ENCODE peak calls at places on chromosome 5, in six cellular contexts. N, Z, I, V, X and L are unnamed samples.

GRCh38 chr5:159286420-159287035 is 23.4 kb downstream of the UBLCP1 start:
- DNase-seq in Z (no peak), N (no peak), V (no peak), I (no peak), X (no peak), L (no peak)

GRCh38 chr5:176994460-176995121 is 12.0 kb downstream of the UIMC1 start:
- DNase-seq in Z (no peak), N (peak), X (peak), I (peak), V (no peak), L (no peak)

GRCh38 chr5:53882637-53883036 is 322.2 kb downstream of the NDUFS4 start:
- DNase-seq in N (no peak), Z (no peak), V (no peak), X (no peak), I (peak), L (no peak)

GRCh38 chr5:77776606-77777206 is 567 bp upstream of the TBCA start:
- DNase-seq in Z (no peak), V (no peak), X (no peak), I (no peak), N (no peak), L (no peak)

GRCh38 chr5:143011621-143012020 is 241.4 kb downstream of the ARHGAP26 start:
- DNase-seq in V (no peak), Z (no peak), I (peak), X (no peak), N (no peak), L (no peak)

GRCh38 chr5:99817796-99818195 is 717.4 kb upstream of the FAM174A start:
- DNase-seq in I (no peak), X (no peak), N (no peak), Z (no peak), V (no peak), L (no peak)

GRCh38 chr5:73958037-73958436 is 332.0 kb downstream of the ARHGEF28 start:
- DNase-seq in X (no peak), Z (no peak), I (no peak), V (no peak), N (no peak), L (no peak)

GRCh38 chr5:1727571-1727970 is 72.1 kb downstream of the MRPL36 start:
- DNase-seq in I (no peak), Z (no peak), V (no peak), X (no peak), N (peak), L (no peak)

GRCh38 chr5:115333164-115333563 is 36.7 kb upstream of the CCDC112 start:
- DNase-seq in I (no peak), X (no peak), N (no peak), Z (no peak), V (no peak), L (no peak)

GRCh38 chr5:19172926-19173425 is 815.0 kb downstream of the CDH18 start:
- DNase-seq in I (no peak), V (no peak), Z (no peak), N (no peak), X (no peak), L (no peak)

GRCh38 chr5:150142800-150143724 is 12.6 kb downstream of the PDGFRB start:
- DNase-seq in I (peak), X (peak), Z (no peak), N (no peak), V (no peak), L (no peak)

GRCh38 chr5:165616550-165617430 is 2111.4 kb downstream of the MAT2B start:
- DNase-seq in V (no peak), N (no peak), Z (no peak), I (no peak), X (no peak), L (no peak)

GRCh38 chr5:139644001-139644456 is 4.1 kb upstream of the CXXC5 start:
- DNase-seq in X (peak), I (no peak), V (no peak), N (peak), Z (no peak), L (no peak)

GRCh38 chr5:128825826-128826225 is 139.5 kb upstream of the SLC27A6 start:
- DNase-seq in N (no peak), X (no peak), I (peak), V (no peak), Z (no peak), L (no peak)

GRCh38 chr5:134053840-134054338 is 49.1 kb upstream of the VDAC1 start:
- DNase-seq in N (no peak), I (no peak), X (peak), Z (no peak), V (no peak), L (no peak)

GRCh38 chr5:147887925-147888324 is 9.4 kb downstream of the SCGB3A2 start:
- DNase-seq in X (no peak), Z (no peak), I (no peak), N (no peak), V (no peak), L (no peak)

GRCh38 chr5:142222235-142222880 is 102.5 kb downstream of the SPRY4 start:
- DNase-seq in N (no peak), V (no peak), Z (no peak), I (no peak), X (no peak), L (no peak)